ENCODE peak calls at places on chromosomes 5 and 9, in five cellular contexts. I, D, W, C and R are unnamed samples.
A peak's percentile ranks its signal among the peaks of the same experiment; 100 is the strongest.

GRCh38 chr5:73419414-73420390 is 28.9 kb downstream of the FOXD1 start:
- DNase-seq in I (no peak), D (peak; percentile 81), W (no peak), C (no peak), R (no peak)

GRCh38 chr9:38641985-38642864 is 21.8 kb upstream of the ANKRD18A start:
- DNase-seq in I (peak; percentile 67), D (peak; percentile 13), W (peak; percentile 41), C (peak; percentile 40), R (no peak)

GRCh38 chr5:116764941-116765340 is 190.3 kb upstream of the SEMA6A start:
- DNase-seq in I (no peak), D (no peak), W (no peak), C (no peak), R (no peak)

GRCh38 chr5:146107901-146108300 is 2.5 kb upstream of the PLAC8L1 start:
- DNase-seq in I (peak; percentile 37), D (peak; percentile 73), W (no peak), C (no peak), R (no peak)

GRCh38 chr5:106600803-106601202 is 1069.9 kb downstream of the EFNA5 start:
- DNase-seq in I (no peak), D (no peak), W (no peak), C (no peak), R (no peak)

GRCh38 chr9:134374301-134375010 is 48.2 kb downstream of the RXRA start:
- DNase-seq in I (no peak), D (no peak), W (no peak), C (no peak), R (no peak)

GRCh38 chr9:87109182-87109581 is 161.9 kb upstream of the GAS1 start:
- DNase-seq in I (no peak), D (peak; percentile 40), W (no peak), C (no peak), R (no peak)

GRCh38 chr5:176173647-176174046 is 64.6 kb upstream of the SIMC1 start:
- DNase-seq in I (no peak), D (no peak), W (no peak), C (no peak), R (no peak)

GRCh38 chr9:36132081-36132480 is 4.5 kb upstream of the GLIPR2 start:
- DNase-seq in I (peak; percentile 64), D (peak; percentile 44), W (no peak), C (no peak), R (no peak)

GRCh38 chr9:94011134-94011533 is 56.0 kb upstream of the BARX1 start:
- DNase-seq in I (peak; percentile 56), D (peak; percentile 18), W (no peak), C (no peak), R (no peak)

GRCh38 chr5:76804266-76804665 is 14.6 kb upstream of the F2RL1 start:
- DNase-seq in I (peak; percentile 61), D (no peak), W (no peak), C (no peak), R (no peak)

GRCh38 chr5:72517961-72518690 is 10.9 kb upstream of the ZNF366 start:
- DNase-seq in I (no peak), D (peak; percentile 76), W (no peak), C (no peak), R (no peak)

GRCh38 chr9:15617782-15618181 is 64.9 kb downstream of the CCDC171 start:
- DNase-seq in I (no peak), D (no peak), W (no peak), C (no peak), R (no peak)

GRCh38 chr9:127525426-127526188 is 74.3 kb downstream of the LRSAM1 start:
- DNase-seq in I (peak; percentile 67), D (peak; percentile 80), W (peak; percentile 43), C (no peak), R (no peak)

GRCh38 chr5:50667079-50667652 is 729 bp downstream of the PARP8 start:
- DNase-seq in I (peak; percentile 53), D (peak; percentile 48), W (peak; percentile 26), C (no peak), R (no peak)

GRCh38 chr5:174533771-174534221 is 190.6 kb upstream of the MSX2 start:
- DNase-seq in I (peak; percentile 62), D (peak; percentile 37), W (peak; percentile 76), C (no peak), R (no peak)

GRCh38 chr9:96061293-96061987 is 185.9 kb downstream of the ERCC6L2 start:
- DNase-seq in I (peak; percentile 75), D (peak; percentile 44), W (peak; percentile 33), C (no peak), R (no peak)

GRCh38 chr5:38468978-38469706 is 87.3 kb downstream of the LIFR start:
- DNase-seq in I (peak; percentile 68), D (no peak), W (peak; percentile 9), C (no peak), R (no peak)

GRCh38 chr9:8869812-8870211 is 1070.2 kb upstream of the DMAC1 start:
- DNase-seq in I (no peak), D (no peak), W (no peak), C (no peak), R (no peak)

GRCh38 chr5:27026059-27026458 is 12.3 kb downstream of the CDH9 start:
- DNase-seq in I (no peak), D (no peak), W (no peak), C (no peak), R (no peak)

GRCh38 chr9:131237931-131238401 is 38.3 kb downstream of the FAM78A start:
- DNase-seq in I (peak; percentile 84), D (peak; percentile 90), W (peak; percentile 68), C (peak; percentile 91), R (peak; percentile 65)

GRCh38 chr9:78821126-78821822 is 524.3 kb downstream of the PSAT1 start:
- DNase-seq in I (peak; percentile 23), D (peak; percentile 30), W (peak; percentile 53), C (peak; percentile 25), R (no peak)

GRCh38 chr9:133162802-133163558 is 734 bp downstream of the GBGT1 start:
- DNase-seq in I (no peak), D (no peak), W (no peak), C (no peak), R (no peak)

GRCh38 chr9:22060831-22061383 is 51.8 kb upstream of the CDKN2B start:
- DNase-seq in I (peak; percentile 93), D (peak; percentile 61), W (no peak), C (no peak), R (no peak)

GRCh38 chr5:130289132-130290088 is 385.1 kb downstream of the CHSY3 start:
- DNase-seq in I (peak; percentile 55), D (peak; percentile 23), W (no peak), C (no peak), R (no peak)

GRCh38 chr5:162768962-162769464 is 668.4 kb upstream of the CCNG1 start:
- DNase-seq in I (no peak), D (no peak), W (no peak), C (no peak), R (no peak)

GRCh38 chr9:34589656-34590375 is at the start of gene CNTFR:
- DNase-seq in I (no peak), D (no peak), W (peak; percentile 37), C (peak; percentile 9), R (no peak)

GRCh38 chr5:172757394-172758010 is 13.5 kb downstream of the DUSP1 start:
- DNase-seq in I (no peak), D (no peak), W (no peak), C (no peak), R (no peak)

GRCh38 chr5:37696190-37697021 is 143.4 kb downstream of the GDNF start:
- DNase-seq in I (peak; percentile 41), D (peak; percentile 48), W (peak; percentile 94), C (no peak), R (no peak)

GRCh38 chr9:114027901-114028465 is 50.1 kb downstream of the AMBP start:
- DNase-seq in I (no peak), D (no peak), W (no peak), C (no peak), R (no peak)